ENCODE peak calls at places on chromosomes 4 and X, in eight cellular contexts. S is MM.1S, W is OCI-LY7, Z is DND-41, F is hepatocyte, C is endothelial cell of umbilical vein, V is osteoblast, G is PC-3. K is an unnamed sample. For H4K20me1 and H3K4me1, the result is how much of the 10 kb centered on the place peaks cover.

GRCh38 chrX:102154218-102154860 is 1.4 kb downstream of the BEX5 start:
- DNase-seq in S (peak), W (no peak), Z (no peak), F (no peak), C (no peak), V (no peak), G (no peak), K (no peak)

GRCh38 chrX:54819201-54819600 is 11.7 kb downstream of the MAGED2 start:
- DNase-seq in S (no peak), W (peak), Z (no peak), F (no peak), C (no peak), V (no peak), G (no peak), K (no peak)

GRCh38 chr4:133000012-133000411 is 149.1 kb upstream of the PCDH10 start:
- DNase-seq in S (peak), W (no peak), Z (peak), F (peak), C (peak), V (no peak), G (no peak), K (no peak)

GRCh38 chr4:173040200-173040599 is 128.4 kb upstream of the GALNT7 start:
- DNase-seq in S (peak), W (no peak), Z (no peak), F (no peak), C (peak), V (peak), G (peak), K (no peak)

GRCh38 chr4:125719987-125720386 is 405.2 kb downstream of the FAT4 start:
- DNase-seq in S (no peak), W (no peak), Z (no peak), F (no peak), C (peak), V (no peak), G (peak), K (peak)

GRCh38 chr4:140005699-140006098 is 148.3 kb downstream of the MAML3 start:
- DNase-seq in S (no peak), W (no peak), Z (no peak), F (no peak), C (peak), V (no peak), G (peak), K (no peak)

GRCh38 chr4:139509727-139510410 is 46.1 kb downstream of the SETD7 start:
- DNase-seq in S (no peak), W (peak), Z (no peak), F (peak), C (peak), V (no peak), G (no peak), K (peak)

GRCh38 chrX:123425904-123426303 is 241.8 kb downstream of the GRIA3 start:
- DNase-seq in S (no peak), W (no peak), Z (no peak), F (no peak), C (no peak), V (no peak), G (peak), K (peak)

GRCh38 chrX:48956728-48957414 is 536 bp downstream of the OTUD5 start:
- DNase-seq in S (peak), W (no peak), Z (peak), F (peak), C (peak), V (no peak), G (no peak), K (peak)

GRCh38 chr4:74539043-74539790 is 94.3 kb downstream of the AREG start:
- DNase-seq in S (no peak), W (no peak), Z (no peak), F (peak), C (peak), V (no peak), G (peak), K (peak)

GRCh38 chrX:107825698-107826285 is at the start of gene MID2:
- DNase-seq in S (peak), W (no peak), Z (no peak), F (peak), C (peak), V (peak), G (peak), K (peak)

GRCh38 chrX:22047470-22047869 is 15.3 kb downstream of the PHEX start:
- DNase-seq in S (no peak), W (no peak), Z (no peak), F (no peak), C (no peak), V (no peak), G (no peak), K (no peak)

GRCh38 chr4:158261480-158261879 is 51.2 kb downstream of the TMEM144 start:
- DNase-seq in S (no peak), W (no peak), Z (no peak), F (no peak), C (no peak), V (no peak), G (no peak), K (no peak)

GRCh38 chr4:113574636-113575103 is 186.9 kb downstream of the CAMK2D start:
- DNase-seq in S (no peak), W (peak), Z (no peak), F (peak), C (peak), V (no peak), G (no peak), K (peak)

GRCh38 chr4:185535818-185536729 is 767 bp upstream of the PDLIM3 start:
- DNase-seq in S (peak), W (no peak), Z (no peak), F (no peak), C (peak), V (peak), G (no peak), K (peak)

DNA sequence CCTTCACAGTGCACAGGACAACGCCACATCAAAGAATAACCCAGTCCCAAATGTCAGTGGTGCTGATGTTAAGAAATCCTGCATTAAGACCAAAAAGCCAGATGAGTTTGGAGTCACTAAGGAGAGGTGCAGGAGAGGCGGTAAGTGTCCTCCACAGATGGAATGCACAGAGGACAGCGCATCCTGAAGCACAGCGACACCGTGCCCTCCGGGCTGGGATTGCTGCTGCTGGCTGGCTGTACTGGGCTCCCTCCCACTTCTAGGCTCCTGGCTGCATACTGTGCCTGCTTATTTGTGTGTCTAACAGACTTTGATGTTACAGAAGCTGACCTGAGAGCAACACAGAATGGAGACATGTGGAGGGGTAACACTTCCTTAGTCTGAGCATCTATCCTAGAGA is 325.6 kb upstream of the BOD1L1 start:
- DNase-seq in S (no peak), W (no peak), Z (no peak), F (no peak), C (no peak), V (no peak), G (no peak), K (peak)
- H4K20me1 ChIP-seq in S (under half), W (under half), Z (under half), F (under half), C (under half), V (under half), G (under half), K (under half)

GRCh38 chr4:169335331-169335730 is 64.6 kb upstream of the SH3RF1 start:
- DNase-seq in S (no peak), W (no peak), Z (no peak), F (peak), C (no peak), V (peak), G (peak), K (peak)
- H3K4me1 ChIP-seq in S (under half), W (under half), Z (under half), F (under half), C (under half), V (under half), G (under half), K (under half)

DNA sequence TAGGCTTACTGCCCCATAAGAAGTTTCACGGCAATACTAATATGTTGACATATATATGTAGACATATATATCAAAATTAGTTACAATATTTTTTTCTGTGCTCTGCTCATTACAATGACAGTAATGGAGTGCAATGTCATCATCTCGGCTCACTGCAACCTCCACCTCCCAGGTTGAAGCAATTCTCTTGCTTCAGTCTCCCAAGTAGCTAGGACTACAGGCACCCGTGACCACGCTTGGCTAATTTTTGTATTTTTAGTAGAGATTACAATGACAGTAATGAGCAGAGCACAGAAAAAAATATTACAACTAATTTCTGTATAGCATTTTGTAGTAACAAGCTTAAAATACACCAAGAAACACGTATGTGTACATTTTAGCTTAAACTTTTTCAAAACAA is 7.6 kb downstream of the EIF4E start:
- DNase-seq in S (no peak), W (peak), Z (no peak), F (no peak), C (no peak), V (no peak), G (no peak), K (no peak)
- H4K20me1 ChIP-seq in S (under half), W (under half), Z (half or more), F (under half), C (under half), V (under half), G (under half), K (under half)

GRCh38 chr4:18570370-18570769 is 548.8 kb upstream of the LCORL start:
- DNase-seq in S (no peak), W (no peak), Z (no peak), F (no peak), C (no peak), V (no peak), G (no peak), K (no peak)

GRCh38 chr4:18571252-18571885 is 549.8 kb upstream of the LCORL start:
- DNase-seq in S (no peak), W (no peak), Z (no peak), F (no peak), C (peak), V (no peak), G (no peak), K (no peak)

GRCh38 chr4:18568600-18568999 is 547.0 kb upstream of the LCORL start:
- DNase-seq in S (peak), W (no peak), Z (no peak), F (peak), C (peak), V (peak), G (no peak), K (no peak)

DNA sequence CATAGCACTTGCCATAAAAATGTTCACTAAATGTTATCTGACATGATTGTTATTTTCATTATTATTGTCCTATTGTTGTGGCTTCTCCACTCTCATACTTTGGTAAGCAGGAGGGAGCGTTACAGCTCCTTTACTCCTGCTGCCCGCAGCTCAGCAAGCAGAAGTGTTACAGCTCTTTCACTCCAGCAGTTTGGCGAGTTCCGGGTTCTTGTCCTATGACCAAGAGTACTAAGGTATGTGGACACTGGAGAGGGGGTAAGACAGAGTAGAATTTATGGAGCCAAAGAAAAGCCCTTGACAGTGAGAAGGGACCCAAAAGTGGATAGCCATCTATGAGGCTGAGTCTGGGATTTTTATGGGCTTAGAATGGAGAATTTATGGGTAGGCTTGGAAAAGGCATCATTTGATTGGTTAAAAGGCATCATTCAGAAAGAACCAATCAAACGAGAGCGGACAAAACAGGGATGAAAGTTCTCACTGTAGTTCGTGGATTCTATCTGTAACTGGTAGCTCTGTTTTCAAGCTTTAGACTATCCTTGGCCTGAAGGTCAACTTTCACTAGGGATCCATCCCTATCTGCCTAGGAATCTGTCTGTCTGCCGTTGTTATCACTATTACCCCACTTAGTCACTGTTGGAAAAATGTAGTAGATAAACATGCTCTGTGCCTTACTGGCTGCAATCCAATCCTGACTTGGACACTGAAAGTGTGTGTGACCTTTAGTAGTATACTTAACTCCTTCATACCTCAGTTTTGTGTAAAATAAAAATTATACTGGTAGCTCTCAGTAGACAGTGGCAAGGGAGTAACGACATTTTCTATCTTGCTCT is 545.6 kb upstream of the LCORL start:
- DNase-seq in S (no peak), W (no peak), Z (no peak), F (peak), C (peak), V (no peak), G (no peak), K (no peak)
- H3K4me1 ChIP-seq in S (under half), W (under half), Z (under half), F (under half), C (under half), V (under half), G (under half), K (under half)

GRCh38 chrX:1391707-1392375 is at the start of gene SLC25A6:
- DNase-seq in S (peak), W (peak), Z (peak), F (peak), C (peak), V (peak), G (peak), K (peak)

GRCh38 chrX:1389181-1389992 is 2.5 kb downstream of the SLC25A6 start:
- DNase-seq in S (no peak), W (no peak), Z (peak), F (no peak), C (no peak), V (peak), G (no peak), K (no peak)

GRCh38 chrX:1389993-1390285 is 2.0 kb downstream of the SLC25A6 start:
- DNase-seq in S (no peak), W (no peak), Z (no peak), F (no peak), C (no peak), V (no peak), G (no peak), K (no peak)

GRCh38 chrX:1391370-1391706 is 575 bp downstream of the SLC25A6 start:
- DNase-seq in S (no peak), W (no peak), Z (no peak), F (peak), C (peak), V (peak), G (peak), K (no peak)

GRCh38 chrX:1390621-1391369 is 1.1 kb downstream of the SLC25A6 start:
- DNase-seq in S (no peak), W (no peak), Z (peak), F (no peak), C (no peak), V (no peak), G (no peak), K (peak)
- H4K20me1 ChIP-seq in S (under half), W (under half), Z (half or more), F (half or more), C (under half), V (half or more), G (half or more), K (under half)

GRCh38 chrX:154486052-154486395 is 391 bp downstream of the UBL4A start:
- DNase-seq in S (peak), W (peak), Z (peak), F (peak), C (peak), V (peak), G (no peak), K (peak)

GRCh38 chrX:154483325-154483724 is 3.1 kb downstream of the UBL4A start:
- DNase-seq in S (no peak), W (no peak), Z (no peak), F (no peak), C (no peak), V (peak), G (no peak), K (no peak)

GRCh38 chrX:154484255-154485149 is 1.9 kb downstream of the UBL4A start:
- DNase-seq in S (no peak), W (no peak), Z (no peak), F (peak), C (no peak), V (peak), G (peak), K (peak)

GRCh38 chrX:154486396-154487207 is at the start of gene UBL4A:
- DNase-seq in S (peak), W (peak), Z (peak), F (peak), C (peak), V (peak), G (peak), K (peak)

DNA sequence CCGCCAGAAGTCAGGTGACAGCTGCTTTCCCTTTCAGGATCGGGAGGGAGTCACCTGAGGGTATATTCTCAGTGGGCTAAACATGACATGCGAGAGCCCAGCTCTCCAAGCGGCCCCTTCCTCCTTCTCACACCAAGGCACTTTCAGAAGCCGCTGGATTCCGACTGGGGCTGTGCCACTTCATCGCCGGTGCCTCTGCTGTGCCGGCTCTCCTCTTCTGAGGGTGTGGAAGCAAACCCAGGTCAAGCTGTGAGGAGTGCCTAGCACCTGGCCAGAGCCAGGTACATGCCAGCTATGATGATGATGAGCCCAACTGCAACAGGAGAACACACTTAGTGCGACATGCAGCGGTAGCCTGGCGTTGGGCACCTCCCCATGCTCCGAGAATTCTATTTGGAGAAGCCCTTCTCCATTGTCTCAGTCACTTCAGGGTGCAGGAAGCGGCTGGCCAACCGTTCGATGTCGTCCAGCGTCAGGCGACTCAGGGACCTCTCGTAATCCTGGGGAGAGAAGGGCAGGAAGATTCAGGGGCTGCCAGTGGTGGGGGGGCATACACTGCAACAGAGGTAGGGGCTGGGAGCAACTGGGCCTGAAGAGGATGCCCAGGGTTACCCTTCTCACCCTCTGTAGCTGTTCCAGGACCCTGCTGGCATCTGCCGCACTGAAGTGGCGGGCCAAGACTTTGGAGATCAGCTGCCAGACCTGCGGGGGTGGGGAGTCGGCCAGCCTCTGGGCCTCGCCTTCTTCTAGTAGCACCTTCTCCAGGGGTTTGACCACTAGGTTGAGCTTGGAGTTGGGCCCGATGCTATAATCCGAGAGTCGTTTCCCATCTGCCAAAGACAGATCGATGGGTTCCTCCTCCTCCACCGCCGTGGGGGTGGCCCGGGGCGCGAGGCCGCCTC is 1.0 kb downstream of the UBL4A start:
- DNase-seq in S (no peak), W (no peak), Z (no peak), F (no peak), C (no peak), V (peak), G (peak), K (no peak)
- H3K4me1 ChIP-seq in S (under half), W (half or more), Z (under half), F (under half), C (under half), V (under half), G (under half), K (under half)

DNA sequence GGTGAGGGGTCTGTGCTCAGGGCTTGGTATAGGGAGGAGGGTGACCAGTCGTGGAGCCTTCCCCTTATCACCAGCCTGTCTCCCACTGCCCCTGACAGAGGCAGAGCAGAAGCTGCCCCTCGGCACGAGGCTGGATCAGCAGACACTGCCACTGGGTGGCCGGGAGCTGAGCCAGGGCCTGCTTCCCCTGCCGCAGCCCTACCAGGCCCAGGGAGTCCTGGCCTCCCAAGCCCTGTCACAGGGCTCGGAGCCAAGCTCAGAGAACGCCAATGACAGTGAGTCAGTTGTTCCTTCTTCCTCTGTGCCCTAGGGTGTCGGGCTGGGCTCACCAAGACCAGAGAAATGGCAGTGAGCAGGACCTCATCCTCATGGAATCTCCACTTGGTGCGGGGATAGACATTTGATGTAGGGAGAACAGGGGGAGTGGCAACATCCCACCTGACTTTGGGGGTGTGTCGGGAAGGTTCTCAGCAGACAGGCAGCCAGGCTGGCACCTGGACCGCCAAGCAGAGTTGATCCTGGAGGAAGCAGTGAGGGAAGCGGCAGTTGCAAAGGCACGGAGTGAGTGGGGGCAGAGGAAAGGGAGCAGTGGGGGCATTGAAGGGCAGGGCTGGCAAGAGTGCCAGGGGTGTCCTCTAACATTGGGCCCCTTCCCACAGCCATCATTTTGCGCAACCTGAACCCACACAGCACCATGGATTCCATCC is 14.3 kb upstream of the UBA1 start:
- DNase-seq in S (no peak), W (no peak), Z (no peak), F (no peak), C (no peak), V (peak), G (peak), K (peak)
- H4K20me1 ChIP-seq in S (under half), W (under half), Z (under half), F (under half), C (under half), V (under half), G (under half), K (under half)

DNA sequence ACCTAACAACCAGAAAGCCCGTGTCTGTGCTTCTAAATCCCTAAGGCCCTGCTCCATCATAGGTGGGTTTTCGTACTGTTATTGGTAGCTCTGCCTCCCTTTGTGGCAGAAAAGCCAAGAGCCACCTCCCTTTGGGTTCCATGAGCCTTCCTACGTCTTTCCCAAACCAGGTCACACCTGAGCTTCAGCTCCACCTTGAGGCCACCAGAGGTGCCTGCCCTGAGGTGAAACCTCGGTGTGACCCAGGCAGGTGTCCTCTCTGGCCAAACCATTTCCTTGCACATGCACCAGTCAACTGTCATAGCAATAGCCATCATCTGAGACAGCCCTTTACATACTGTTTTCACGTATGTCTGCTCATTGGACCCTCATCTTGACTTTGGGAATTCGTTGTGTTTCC is 188.0 kb upstream of the RBPJ start:
- DNase-seq in S (no peak), W (peak), Z (no peak), F (no peak), C (no peak), V (no peak), G (no peak), K (no peak)
- H3K4me1 ChIP-seq in S (under half), W (under half), Z (under half), F (under half), C (under half), V (under half), G (under half), K (under half)

GRCh38 chrX:78116365-78116764 is 12.3 kb downstream of the PGK1 start:
- DNase-seq in S (no peak), W (no peak), Z (no peak), F (no peak), C (no peak), V (no peak), G (no peak), K (no peak)
- H4K20me1 ChIP-seq in S (under half), W (under half), Z (half or more), F (under half), C (under half), V (under half), G (half or more), K (under half)